ENCODE peak calls at places on chromosomes 6 and 20, in eight cellular contexts. Z is CD8-positive, alpha-beta T cell; N is heart left ventricle; G is astrocyte; J is transverse colon; D is breast epithelium; Y is endothelial cell of umbilical vein; F is sigmoid colon. I is an unnamed sample.

GRCh38 chr6:90466191-90466940 is 120.5 kb downstream of the MAP3K7 start:
- DNase-seq in Z (no peak), N (no peak), G (peak; percentile 53), J (no peak), D (no peak), Y (no peak), F (no peak), I (no peak)

GRCh38 chr6:83464741-83465140 is 33.9 kb upstream of the ME1 start:
- DNase-seq in Z (no peak), N (no peak), G (no peak), J (peak; percentile 16), D (no peak), Y (no peak), F (no peak), I (no peak)

GRCh38 chr20:21269772-21270171 is 33.4 kb upstream of the XRN2 start:
- DNase-seq in Z (no peak), N (no peak), G (no peak), J (no peak), D (no peak), Y (no peak), F (no peak), I (no peak)

GRCh38 chr6:149140137-149140909 is 177.2 kb upstream of the TAB2 start:
- DNase-seq in Z (no peak), N (no peak), G (no peak), J (no peak), D (no peak), Y (peak; percentile 38), F (no peak), I (no peak)

GRCh38 chr6:39377530-39377929 is 55.0 kb upstream of the KCNK16 start:
- DNase-seq in Z (no peak), N (peak; percentile 59), G (peak; percentile 51), J (peak; percentile 73), D (peak; percentile 28), Y (peak; percentile 49), F (peak; percentile 85), I (no peak)

GRCh38 chr6:113944701-113945100 is 26.2 kb downstream of the HDAC2 start:
- DNase-seq in Z (no peak), N (no peak), G (peak; percentile 29), J (no peak), D (no peak), Y (no peak), F (no peak), I (no peak)

GRCh38 chr6:49606696-49607390 is 29.8 kb downstream of the RHAG start:
- DNase-seq in Z (no peak), N (no peak), G (peak; percentile 64), J (peak; percentile 23), D (no peak), Y (peak; percentile 79), F (no peak), I (no peak)

GRCh38 chr6:16909599-16910360 is 148.5 kb upstream of the ATXN1 start:
- DNase-seq in Z (no peak), N (no peak), G (peak; percentile 96), J (no peak), D (no peak), Y (no peak), F (no peak), I (no peak)

GRCh38 chr6:35449287-35449881 is 2.8 kb upstream of the FANCE start:
- DNase-seq in Z (no peak), N (no peak), G (peak; percentile 38), J (no peak), D (no peak), Y (peak; percentile 62), F (no peak), I (no peak)

GRCh38 chr6:27679968-27680694 is 207.2 kb upstream of the ZNF184 start:
- DNase-seq in Z (no peak), N (no peak), G (no peak), J (no peak), D (no peak), Y (no peak), F (no peak), I (no peak)

GRCh38 chr20:4812216-4812615 is 90.5 kb downstream of the PRND start:
- DNase-seq in Z (no peak), N (no peak), G (no peak), J (no peak), D (no peak), Y (no peak), F (no peak), I (no peak)

GRCh38 chr6:144134176-144134575 is 16.1 kb upstream of the STX11 start:
- DNase-seq in Z (no peak), N (no peak), G (no peak), J (no peak), D (no peak), Y (no peak), F (no peak), I (no peak)

GRCh38 chr6:32895006-32895345 is 41.0 kb downstream of the PSMB9 start:
- DNase-seq in Z (no peak), N (no peak), G (no peak), J (no peak), D (no peak), Y (no peak), F (no peak), I (no peak)

GRCh38 chr20:1469925-1470571 is 3.4 kb upstream of the NSFL1C start:
- DNase-seq in Z (no peak), N (peak; percentile 72), G (peak; percentile 99), J (peak; percentile 87), D (peak; percentile 55), Y (peak; percentile 97), F (peak; percentile 79), I (peak; percentile 95)

GRCh38 chr6:167210375-167211295 is 52.9 kb upstream of the GPR31 start:
- DNase-seq in Z (no peak), N (peak; percentile 26), G (peak; percentile 9), J (no peak), D (no peak), Y (no peak), F (peak; percentile 81), I (no peak)

GRCh38 chr6:33209856-33210255 is 1.6 kb downstream of the RING1 start:
- DNase-seq in Z (no peak), N (no peak), G (no peak), J (no peak), D (no peak), Y (no peak), F (no peak), I (no peak)

GRCh38 chr6:41626917-41627316 is 11.4 kb upstream of the MDFI start:
- DNase-seq in Z (no peak), N (no peak), G (no peak), J (no peak), D (no peak), Y (peak; percentile 89), F (peak; percentile 26), I (peak; percentile 20)

GRCh38 chr6:53161481-53162009 is 12.9 kb upstream of the GCM1 start:
- DNase-seq in Z (no peak), N (no peak), G (peak; percentile 32), J (no peak), D (no peak), Y (peak; percentile 40), F (no peak), I (no peak)

GRCh38 chr6:160060920-160061447 is 60.6 kb upstream of the SLC22A1 start:
- DNase-seq in Z (no peak), N (no peak), G (no peak), J (no peak), D (no peak), Y (no peak), F (no peak), I (no peak)

DNA sequence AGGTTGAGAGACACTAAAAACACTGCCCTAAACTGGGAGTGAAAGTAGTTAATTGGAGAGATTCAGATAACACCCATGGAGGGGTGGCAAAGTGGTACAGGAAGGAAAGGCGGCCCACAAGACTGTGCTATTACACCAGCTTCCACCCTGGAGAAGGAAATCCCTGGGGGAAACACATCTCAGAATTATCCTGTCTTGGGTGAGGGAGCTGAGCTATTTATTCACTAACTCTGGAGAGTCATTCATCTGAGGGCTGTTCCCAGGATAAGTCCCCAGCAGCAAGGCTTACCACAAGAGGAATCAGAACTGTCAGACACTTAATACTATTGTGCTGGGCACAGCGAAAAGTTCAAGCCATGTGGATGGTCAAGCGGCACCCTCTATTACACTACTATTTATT is 9.9 kb downstream of the TBCC start:
- DNase-seq in Z (no peak), N (no peak), G (no peak), J (no peak), D (no peak), Y (no peak), F (no peak), I (no peak)
- H3K4me3 ChIP-seq in Z (no peak overlapping the region), N (no peak overlapping the region), G (no peak overlapping the region), J (no peak overlapping the region), D (no peak overlapping the region), Y (no peak overlapping the region), F (no peak overlapping the region), I (no peak overlapping the region)

DNA sequence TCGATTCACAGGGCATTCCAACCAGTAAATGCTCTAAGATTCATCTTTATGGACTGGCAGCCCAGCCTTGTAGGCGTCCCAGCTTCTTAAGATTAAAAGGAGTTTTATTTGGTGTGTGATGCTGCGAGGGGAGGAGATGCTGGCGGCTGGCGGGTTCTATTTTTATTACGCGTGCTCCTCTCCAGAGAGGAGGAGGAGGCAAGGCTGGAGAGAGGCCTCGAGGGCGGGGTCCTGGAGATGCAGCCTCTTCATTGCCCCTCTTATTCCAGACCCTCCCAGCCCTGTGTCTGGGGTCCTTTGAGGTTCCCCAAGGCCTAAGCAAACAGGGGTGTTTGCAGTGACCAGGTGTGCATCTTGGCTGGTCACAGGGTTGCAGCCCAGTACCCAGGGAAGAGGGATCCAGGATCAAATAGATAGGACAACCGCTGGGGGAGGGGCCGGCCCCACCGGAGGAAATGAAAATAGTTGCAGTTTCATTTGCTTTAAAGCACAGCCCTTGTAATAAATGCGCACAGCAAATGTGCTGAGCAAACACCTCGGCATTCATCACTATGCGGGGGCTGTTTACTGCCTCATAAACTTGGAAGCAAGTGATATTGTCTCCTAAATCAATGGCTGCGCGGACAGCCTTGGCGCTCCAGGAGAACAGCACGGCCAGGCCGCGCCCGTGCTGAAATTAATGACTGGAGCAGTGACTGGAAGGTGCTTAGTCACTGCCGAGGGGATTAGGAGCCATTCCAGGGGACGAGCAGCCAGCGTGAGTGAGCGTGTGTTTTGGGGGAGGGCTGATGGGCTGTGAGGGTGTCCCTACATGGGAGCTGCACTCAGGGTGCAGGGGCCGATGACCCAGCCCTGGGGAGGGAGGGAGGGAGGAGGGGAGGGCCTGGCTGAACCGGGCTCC is 83.0 kb downstream of the TMEM242 start:
- DNase-seq in Z (no peak), N (no peak), G (peak; percentile 59), J (peak; percentile 75), D (no peak), Y (no peak), F (peak; percentile 92), I (peak; percentile 93)
- H3K4me3 ChIP-seq in Z (no peak overlapping the region), N (peak overlapping the region; percentile 13), G (peak overlapping the region; percentile 47), J (peak overlapping the region; percentile 37), D (peak overlapping the region; percentile 10), Y (no peak overlapping the region), F (peak overlapping the region; percentile 44), I (no peak overlapping the region)

GRCh38 chr6:156395276-156395675 is 381.9 kb upstream of the ARID1B start:
- DNase-seq in Z (no peak), N (no peak), G (no peak), J (peak; percentile 77), D (no peak), Y (no peak), F (no peak), I (no peak)
- H3K4me3 ChIP-seq in Z (peak overlapping the region; percentile 37), N (no peak overlapping the region), G (no peak overlapping the region), J (no peak overlapping the region), D (no peak overlapping the region), Y (no peak overlapping the region), F (no peak overlapping the region), I (no peak overlapping the region)

GRCh38 chr20:62806383-62807050 is 1.9 kb downstream of the OGFR start:
- DNase-seq in Z (no peak), N (no peak), G (no peak), J (no peak), D (no peak), Y (no peak), F (no peak), I (no peak)
- H3K4me3 ChIP-seq in Z (no peak overlapping the region), N (peak overlapping the region; percentile 94), G (no peak overlapping the region), J (peak overlapping the region; percentile 98), D (peak overlapping the region; percentile 99), Y (no peak overlapping the region), F (peak overlapping the region; percentile 99), I (no peak overlapping the region)

I was measured in aorta.